ENCODE peak calls at places on chromosome 19, in nine cellular contexts. U is RWPE2, M is thoracic aorta, S is uterus, Z is cardiac fibroblast, D is WERI-Rb-1, V is upper lobe of right lung, J is sigmoid colon, Q is cardiac muscle cell. I is an unnamed sample.

GRCh38 chr19:342801-343421 is 1.7 kb downstream of the MIER2 start:
- DNase-seq in M (no peak), U (peak), D (no peak), S (peak), Z (peak), Q (no peak), J (peak), V (peak), I (peak)

GRCh38 chr19:33470040-33470330 is 51.6 kb downstream of the PEPD start:
- DNase-seq in D (no peak), U (no peak), J (no peak), M (no peak), Q (no peak), V (peak), Z (no peak), S (no peak), I (no peak)

GRCh38 chr19:6071840-6072239 is 38.5 kb downstream of the RFX2 start:
- DNase-seq in Z (no peak), U (no peak), D (no peak), S (no peak), V (no peak), M (no peak), J (no peak), Q (no peak), I (no peak)

GRCh38 chr19:39031368-39032163 is 783 bp downstream of the FBXO27 start:
- DNase-seq in D (peak), Q (peak), V (peak), J (peak), U (peak), Z (peak), S (peak), M (peak), I (peak)

GRCh38 chr19:49672131-49672919 is 4.7 kb upstream of the PRMT1 start:
- DNase-seq in Z (peak), J (peak), S (peak), U (no peak), V (peak), Q (peak), D (peak), M (no peak), I (peak)

GRCh38 chr19:20313894-20314293 is 146.9 kb downstream of the ZNF486 start:
- DNase-seq in V (no peak), J (no peak), S (no peak), D (peak), Q (no peak), Z (no peak), U (no peak), M (no peak), I (no peak)

GRCh38 chr19:10551698-10552301 is 8.1 kb downstream of the ATG4D start:
- DNase-seq in V (no peak), S (no peak), D (peak), U (no peak), M (no peak), J (no peak), Q (no peak), Z (peak), I (peak)

GRCh38 chr19:32652893-32653625 is 21.9 kb downstream of the ANKRD27 start:
- DNase-seq in U (no peak), S (peak), Z (peak), J (peak), D (no peak), Q (peak), M (no peak), V (peak), I (peak)

GRCh38 chr19:42508892-42509444 is 19.3 kb downstream of the CEACAM1 start:
- DNase-seq in D (no peak), U (no peak), J (no peak), V (no peak), M (no peak), S (no peak), Z (no peak), Q (no peak), I (no peak)

GRCh38 chr19:34475026-34475974 is 6.3 kb upstream of the WTIP start:
- DNase-seq in M (no peak), J (no peak), U (no peak), V (no peak), Q (no peak), D (no peak), S (no peak), Z (peak), I (peak)

GRCh38 chr19:12778020-12778904 is 2.9 kb upstream of the HOOK2 start:
- DNase-seq in Q (peak), Z (peak), J (peak), V (peak), S (peak), D (peak), U (no peak), M (no peak), I (peak)

GRCh38 chr19:17758528-17758927 is 7.3 kb downstream of the FCHO1 start:
- DNase-seq in S (no peak), Z (no peak), J (no peak), U (no peak), Q (no peak), M (no peak), D (no peak), V (no peak), I (no peak)

GRCh38 chr19:18436651-18437478 is 1.1 kb downstream of the ISYNA1 start:
- DNase-seq in Z (peak), Q (peak), S (peak), J (peak), V (peak), D (peak), M (no peak), U (no peak), I (peak)

GRCh38 chr19:45211751-45212381 is 33.3 kb downstream of the BLOC1S3 start:
- DNase-seq in Q (no peak), J (peak), D (no peak), S (peak), Z (no peak), M (no peak), V (peak), U (no peak), I (peak)

GRCh38 chr19:45251452-45252354 is 632 bp downstream of the MARK4 start:
- DNase-seq in M (no peak), S (peak), J (no peak), U (no peak), Q (peak), D (peak), V (no peak), Z (no peak), I (no peak)

GRCh38 chr19:38647966-38648788 is 728 bp downstream of the ACTN4 start:
- DNase-seq in S (no peak), Q (peak), Z (no peak), J (no peak), U (no peak), M (no peak), V (no peak), D (no peak), I (no peak)

GRCh38 chr19:29671393-29672076 is 6.3 kb downstream of the PLEKHF1 start:
- DNase-seq in Q (no peak), U (no peak), J (peak), S (no peak), M (peak), Z (peak), V (peak), D (no peak), I (peak)

GRCh38 chr19:39162441-39163043 is 34.2 kb upstream of the NCCRP1 start:
- DNase-seq in S (no peak), U (no peak), J (no peak), Z (no peak), V (no peak), Q (no peak), M (no peak), D (no peak), I (no peak)

GRCh38 chr19:23817519-23817918 is 58.8 kb upstream of the ZNF681 start:
- DNase-seq in M (no peak), D (peak), U (no peak), Z (peak), V (no peak), Q (peak), S (peak), J (no peak), I (peak)

GRCh38 chr19:16416996-16417395 is 54.8 kb downstream of the EPS15L1 start:
- DNase-seq in M (no peak), Q (no peak), S (no peak), U (no peak), J (no peak), V (no peak), Z (no peak), D (no peak), I (no peak)

GRCh38 chr19:16371540-16371986 is 46.9 kb downstream of the KLF2 start:
- DNase-seq in Z (no peak), J (no peak), V (peak), Q (no peak), D (no peak), S (no peak), U (no peak), M (no peak), I (no peak)

GRCh38 chr19:40542197-40542859 is 34.3 kb upstream of the SHKBP1 start:
- DNase-seq in J (peak), M (peak), D (peak), V (peak), S (peak), U (no peak), Z (peak), Q (no peak), I (peak)

GRCh38 chr19:19750842-19751790 is 18.2 kb upstream of the ZNF14 start:
- DNase-seq in S (no peak), M (no peak), J (no peak), V (no peak), Q (no peak), Z (no peak), D (no peak), U (no peak), I (no peak)

GRCh38 chr19:50762554-50762953 is 7.7 kb upstream of the GPR32 start:
- DNase-seq in S (no peak), M (no peak), Q (no peak), D (no peak), U (no peak), V (no peak), J (no peak), Z (no peak), I (no peak)

GRCh38 chr19:6475321-6476108 is 6.1 kb downstream of the DENND1C start:
- DNase-seq in V (no peak), J (no peak), M (no peak), U (no peak), Z (no peak), Q (peak), D (no peak), S (no peak), I (no peak)

GRCh38 chr19:294819-295686 is 3.9 kb upstream of the PLPP2 start:
- DNase-seq in V (peak), Z (peak), S (no peak), J (no peak), M (no peak), D (peak), Q (peak), U (peak), I (peak)

GRCh38 chr19:12034610-12035009 is 869 bp downstream of the ZNF433 start:
- DNase-seq in U (no peak), J (no peak), M (no peak), V (no peak), Q (no peak), S (no peak), D (peak), Z (no peak), I (no peak)

GRCh38 chr19:9958451-9958850 is 22.1 kb upstream of the OLFM2 start:
- DNase-seq in U (no peak), D (no peak), V (no peak), J (no peak), Q (no peak), M (no peak), Z (peak), S (no peak), I (peak)

GRCh38 chr19:10203686-10204085 is 8.9 kb upstream of the DNMT1 start:
- DNase-seq in V (no peak), S (no peak), Q (no peak), M (no peak), J (no peak), U (no peak), Z (no peak), D (no peak), I (no peak)

GRCh38 chr19:47176071-47176626 is 45.5 kb downstream of the SAE1 start:
- DNase-seq in U (no peak), Z (peak), Q (no peak), J (no peak), S (no peak), M (no peak), D (no peak), V (no peak), I (peak)

GRCh38 chr19:12784871-12785430 is 6.3 kb upstream of the JUNB start:
- DNase-seq in Z (peak), M (no peak), J (no peak), V (no peak), S (no peak), U (no peak), D (no peak), Q (no peak), I (no peak)

GRCh38 chr19:56660381-56661105 is 11.0 kb downstream of the ZNF835 start:
- DNase-seq in U (no peak), S (peak), Z (peak), M (no peak), Q (no peak), J (no peak), D (no peak), V (no peak), I (no peak)
- TF ChIP-seq CTCF in U (no peak), S (no peak), Z (peak), M (no peak), Q (no peak), J (no peak), D (peak), V (peak), I (no peak)

DNA sequence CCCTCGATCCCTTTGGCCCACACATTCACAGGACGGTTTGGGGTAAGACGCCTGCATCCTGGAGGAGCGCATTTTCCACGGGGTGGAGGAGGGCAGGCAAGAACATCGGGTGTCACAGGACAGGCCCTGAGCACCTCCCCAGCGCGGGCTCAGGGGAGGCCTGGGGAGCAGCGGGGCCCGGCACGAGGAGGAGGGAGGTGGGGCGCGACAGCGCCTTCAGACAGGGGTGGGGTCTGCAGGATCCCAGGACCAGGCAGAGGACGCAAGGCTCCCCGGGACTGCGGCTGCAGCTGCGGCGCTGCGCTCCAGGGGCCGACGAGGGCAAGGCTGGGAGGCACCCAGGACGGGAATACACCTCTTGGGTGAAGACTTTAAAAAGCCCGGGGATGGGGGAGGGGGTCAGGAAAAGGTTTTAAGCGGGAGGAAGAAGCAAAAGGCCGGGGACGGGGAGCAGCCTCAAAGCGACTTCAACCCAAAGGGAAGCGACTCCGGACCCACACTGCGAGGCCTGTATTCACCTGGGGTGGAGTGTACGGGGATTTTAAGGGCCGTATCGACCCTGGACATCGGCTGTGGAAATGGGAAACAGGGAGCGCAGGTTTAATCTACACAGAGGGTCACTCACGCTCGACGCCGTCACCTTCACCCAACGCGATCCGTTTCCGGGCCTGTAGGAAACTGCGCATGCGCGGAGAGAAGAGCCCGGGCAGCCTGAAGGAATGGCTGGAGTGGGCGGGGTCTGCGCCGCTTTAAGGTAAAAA is at the start of gene ZNF415:
- DNase-seq in Z (peak), J (peak), D (peak), M (peak), S (peak), Q (peak), V (peak), U (peak), I (peak)
- H3K4me3 ChIP-seq in Z (peak), J (peak), D (peak), M (peak), S (peak), Q (peak), V (peak), U (peak), I (peak)

GRCh38 chr19:8593931-8594330 is 16.6 kb downstream of the ADAMTS10 start:
- DNase-seq in D (no peak), M (no peak), J (no peak), U (no peak), V (no peak), Q (no peak), S (no peak), Z (no peak), I (peak)
- TF ChIP-seq CTCF in D (peak), M (peak), J (no peak), U (peak), V (peak), Q (peak), S (no peak), Z (peak), I (peak)

GRCh38 chr19:4692275-4693077 is 22.3 kb upstream of the MYDGF start:
- DNase-seq in M (no peak), S (no peak), Q (no peak), V (no peak), J (no peak), U (no peak), D (peak), Z (no peak), I (no peak)

GRCh38 chr19:4694211-4694987 is 24.3 kb upstream of the MYDGF start:
- DNase-seq in J (peak), Q (no peak), D (no peak), V (no peak), Z (peak), M (no peak), S (peak), U (peak), I (peak)

GRCh38 chr19:4691383-4691782 is 21.2 kb upstream of the MYDGF start:
- DNase-seq in S (no peak), D (no peak), Q (no peak), Z (no peak), J (no peak), M (no peak), V (peak), U (no peak), I (no peak)

GRCh38 chr19:4693471-4694121 is 23.5 kb upstream of the MYDGF start:
- DNase-seq in V (no peak), S (no peak), Q (no peak), Z (no peak), M (no peak), J (no peak), D (no peak), U (no peak), I (no peak)

DNA sequence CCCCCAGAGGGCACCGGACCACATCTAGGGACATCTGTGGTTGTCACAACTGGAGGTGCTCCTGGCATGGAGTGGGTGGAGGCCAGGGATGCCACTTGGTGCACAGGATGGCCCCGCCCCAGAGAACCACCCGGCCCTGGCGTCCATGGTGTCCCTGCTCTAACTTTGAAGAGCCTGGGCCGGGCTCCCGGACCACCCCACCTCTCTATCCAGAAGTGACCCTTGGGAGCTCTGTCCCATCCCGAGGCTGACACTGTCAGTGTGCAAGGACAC is 22.9 kb upstream of the MYDGF start:
- DNase-seq in S (no peak), Z (no peak), J (no peak), M (no peak), D (no peak), U (no peak), Q (no peak), V (no peak), I (no peak)
- H3K4me3 ChIP-seq in S (no peak), Z (no peak), J (no peak), M (no peak), D (no peak), U (no peak), Q (no peak), V (no peak), I (no peak)

DNA sequence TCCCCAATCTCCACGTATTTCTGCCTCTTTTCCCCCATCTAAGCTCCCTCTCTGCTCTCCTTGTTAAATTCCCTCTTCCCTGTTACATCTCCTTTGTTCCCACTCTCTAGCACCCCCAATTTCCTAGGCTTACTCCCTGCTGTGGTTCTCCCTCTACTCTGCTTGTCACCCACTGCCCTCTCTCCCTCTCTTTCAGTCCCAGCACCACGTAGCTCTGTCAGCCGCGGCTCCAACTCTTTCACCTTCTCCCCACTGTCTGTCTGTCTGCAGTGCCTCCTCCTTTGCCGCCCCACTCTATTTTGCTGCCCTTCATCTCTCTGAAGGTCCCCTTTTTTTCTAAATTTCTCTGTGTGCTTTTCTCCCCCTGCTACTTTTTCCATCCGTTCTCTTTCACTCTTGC is 1.0 kb downstream of the ZNF841 start:
- DNase-seq in Z (peak), U (no peak), J (no peak), Q (peak), V (no peak), S (no peak), D (no peak), M (no peak), I (no peak)
- TF ChIP-seq CTCF in Z (no peak), U (no peak), J (no peak), Q (no peak), V (no peak), S (no peak), D (no peak), M (no peak), I (no peak)

GRCh38 chr19:54188224-54188871 is 1.0 kb downstream of the MBOAT7 start:
- DNase-seq in D (no peak), M (no peak), Z (peak), V (peak), S (no peak), U (no peak), Q (no peak), J (no peak), I (peak)
- H3K4me3 ChIP-seq in D (peak), M (peak), Z (peak), V (peak), S (peak), U (peak), Q (peak), J (peak), I (peak)

GRCh38 chr19:35671818-35672217 is 5.5 kb downstream of the UPK1A start:
- DNase-seq in Q (no peak), V (no peak), J (no peak), Z (peak), S (no peak), D (no peak), U (no peak), M (no peak), I (peak)

GRCh38 chr19:35673121-35673804 is 6.9 kb downstream of the UPK1A start:
- DNase-seq in J (peak), D (no peak), V (peak), Z (peak), U (no peak), M (no peak), Q (peak), S (no peak), I (peak)

GRCh38 chr19:35670686-35671085 is 4.4 kb downstream of the UPK1A start:
- DNase-seq in Q (no peak), U (no peak), S (no peak), D (no peak), V (no peak), Z (no peak), M (no peak), J (no peak), I (no peak)

GRCh38 chr19:35669974-35670373 is 3.7 kb downstream of the UPK1A start:
- DNase-seq in M (no peak), U (no peak), Q (no peak), J (no peak), Z (no peak), V (no peak), D (no peak), S (no peak), I (no peak)

GRCh38 chr19:35675589-35676140 is 9.3 kb downstream of the UPK1A start:
- DNase-seq in M (no peak), S (no peak), D (no peak), Q (no peak), U (no peak), V (no peak), Z (no peak), J (no peak), I (no peak)
- TF ChIP-seq CTCF in M (no peak), S (no peak), D (no peak), Q (no peak), U (no peak), V (no peak), Z (no peak), J (no peak), I (no peak)

GRCh38 chr19:13864223-13864512 is 12.8 kb upstream of the NANOS3 start:
- DNase-seq in Q (no peak), D (no peak), Z (no peak), S (no peak), M (no peak), U (no peak), V (no peak), J (no peak), I (no peak)
- H3K4me3 ChIP-seq in Q (no peak), D (peak), Z (no peak), S (no peak), M (no peak), U (no peak), V (no peak), J (no peak), I (no peak)

GRCh38 chr19:14433454-14434156 is 499 bp downstream of the PKN1 start:
- DNase-seq in D (no peak), M (no peak), U (no peak), V (peak), J (no peak), Z (no peak), Q (no peak), S (peak), I (no peak)
- TF ChIP-seq CTCF in D (peak), M (no peak), U (no peak), V (no peak), J (no peak), Z (no peak), Q (no peak), S (no peak), I (no peak)

DNA sequence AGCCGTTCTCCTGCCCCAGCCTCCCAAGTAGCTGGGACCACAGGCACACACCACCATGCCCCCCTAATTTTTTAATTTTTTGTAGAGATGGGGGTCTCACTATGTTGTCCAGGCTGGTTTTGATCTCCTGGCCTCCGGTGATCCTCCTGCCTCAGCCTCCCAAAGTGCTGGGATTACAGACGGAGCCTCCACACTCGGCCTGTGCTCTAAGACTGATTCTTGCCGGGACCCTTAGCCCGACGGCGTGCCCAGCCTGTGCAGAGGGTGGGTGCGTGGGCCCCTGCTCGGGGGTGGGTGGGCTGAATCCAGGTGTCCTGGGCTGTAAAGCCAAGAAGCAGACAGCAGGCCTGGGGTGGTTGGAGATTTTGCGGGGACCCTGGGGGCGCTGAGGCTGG is 64.3 kb downstream of the GADD45B start:
- DNase-seq in Q (no peak), U (no peak), D (no peak), Z (no peak), J (no peak), V (no peak), S (no peak), M (no peak), I (no peak)
- H3K4me3 ChIP-seq in Q (peak), U (no peak), D (no peak), Z (peak), J (peak), V (peak), S (no peak), M (peak), I (peak)